ENCODE peak calls at places on chromosomes 11 and 22, in seven cellular contexts. F, J, I, G, K, S and T are unnamed samples.
A peak's percentile ranks its signal among the peaks of the same experiment; 100 is the strongest.

GRCh38 chr11:113991718-113992458 is 17.0 kb downstream of the HTR3A start:
- DNase-seq in J (no peak), K (no peak), I (no peak), G (no peak), F (no peak), S (peak; percentile 13), T (no peak)

GRCh38 chr11:119368121-119369034 is 13.1 kb downstream of the USP2 start:
- DNase-seq in S (no peak), K (no peak), I (no peak), J (no peak), F (no peak), G (no peak), T (no peak)

GRCh38 chr11:40602866-40603578 is 856.4 kb downstream of the LRRC4C start:
- DNase-seq in G (no peak), J (no peak), K (no peak), F (no peak), I (no peak), S (peak; percentile 84), T (no peak)

GRCh38 chr11:61448552-61448927 is 18.6 kb downstream of the SDHAF2 start:
- DNase-seq in J (no peak), S (no peak), I (no peak), K (no peak), G (no peak), F (no peak), T (no peak)

GRCh38 chr22:36745301-36745995 is 30.5 kb downstream of the IFT27 start:
- DNase-seq in J (no peak), F (no peak), K (no peak), G (no peak), S (no peak), I (no peak), T (no peak)

GRCh38 chr22:25777870-25778269 is 35.9 kb downstream of the MYO18B start:
- DNase-seq in S (peak; percentile 47), K (no peak), I (peak; percentile 71), F (no peak), J (peak; percentile 14), G (peak; percentile 40), T (no peak)

GRCh38 chr11:125679837-125680236 is 810 bp downstream of the ACRV1 start:
- DNase-seq in J (no peak), F (no peak), K (no peak), G (no peak), I (no peak), S (no peak), T (no peak)

GRCh38 chr11:78654071-78654470 is 79.4 kb upstream of the NARS2 start:
- DNase-seq in I (no peak), K (no peak), G (no peak), S (no peak), F (no peak), J (peak; percentile 33), T (no peak)

GRCh38 chr22:50304528-50305392 is 2.7 kb downstream of the PLXNB2 start:
- DNase-seq in I (peak; percentile 47), S (peak; percentile 24), K (no peak), G (peak; percentile 52), J (no peak), F (no peak), T (no peak)

GRCh38 chr11:13859986-13860385 is 102.5 kb upstream of the SPON1 start:
- DNase-seq in I (no peak), J (no peak), G (no peak), K (no peak), S (no peak), F (no peak), T (no peak)